ENCODE peak calls at places on chromosomes 3 and 15, in seven cellular contexts. Q is lung, Y is activated T-cell treated with anti-CD3 and anti-CD28 coated beads for 24 hours, F is AG10803, R is caudate nucleus, A is AG04449, I is GM04504. E is an unnamed sample.

GRCh38 chr3:194257916-194258668 is 93.0 kb downstream of the CPN2 start:
- DNase-seq in Q (no peak), Y (no peak), F (no peak), R (no peak), A (no peak), I (no peak), E (no peak)

GRCh38 chr15:80562846-80563245 is 132.3 kb upstream of the ABHD17C start:
- DNase-seq in Q (no peak), Y (no peak), F (no peak), R (no peak), A (no peak), I (no peak), E (no peak)

GRCh38 chr15:62622775-62623174 is 419.8 kb upstream of the TPM1 start:
- DNase-seq in Q (no peak), Y (no peak), F (no peak), R (no peak), A (no peak), I (no peak), E (no peak)

GRCh38 chr3:64995857-64996564 is 308.2 kb upstream of the ADAMTS9 start:
- DNase-seq in Q (no peak), Y (no peak), F (peak; percentile 8), R (no peak), A (no peak), I (no peak), E (no peak)

GRCh38 chr15:60328852-60329443 is 68.8 kb downstream of the ANXA2 start:
- DNase-seq in Q (no peak), Y (no peak), F (peak; percentile 41), R (no peak), A (no peak), I (no peak), E (no peak)

GRCh38 chr15:65101418-65101890 is 13.5 kb downstream of the UBAP1L start:
- DNase-seq in Q (peak; percentile 77), Y (peak; percentile 28), F (peak; percentile 56), R (peak; percentile 17), A (no peak), I (no peak), E (peak; percentile 9)

GRCh38 chr3:111739241-111739952 is 119.7 kb upstream of the PHLDB2 start:
- DNase-seq in Q (no peak), Y (no peak), F (peak; percentile 44), R (no peak), A (no peak), I (no peak), E (no peak)

GRCh38 chr3:149701977-149702350 is 44.1 kb upstream of the WWTR1 start:
- DNase-seq in Q (no peak), Y (no peak), F (no peak), R (no peak), A (no peak), I (no peak), E (no peak)

GRCh38 chr15:92902723-92903587 is 2.8 kb downstream of the CHD2 start:
- DNase-seq in Q (no peak), Y (no peak), F (no peak), R (no peak), A (no peak), I (no peak), E (no peak)

GRCh38 chr3:66165679-66166078 is 55.1 kb upstream of the SLC25A26 start:
- DNase-seq in Q (no peak), Y (no peak), F (no peak), R (no peak), A (no peak), I (no peak), E (no peak)

GRCh38 chr3:57999423-58000115 is 8.7 kb upstream of the FLNB start:
- DNase-seq in Q (no peak), Y (no peak), F (no peak), R (no peak), A (no peak), I (no peak), E (no peak)

GRCh38 chr3:168081171-168081771 is 14.5 kb downstream of the GOLIM4 start:
- DNase-seq in Q (no peak), Y (no peak), F (peak; percentile 42), R (no peak), A (no peak), I (no peak), E (no peak)

GRCh38 chr3:45984331-45985312 is 11.0 kb downstream of the FYCO1 start:
- DNase-seq in Q (no peak), Y (no peak), F (peak; percentile 84), R (no peak), A (no peak), I (peak; percentile 33), E (no peak)

GRCh38 chr15:78325092-78325843 is 14.9 kb upstream of the CRABP1 start:
- DNase-seq in Q (no peak), Y (no peak), F (peak; percentile 48), R (no peak), A (no peak), I (no peak), E (no peak)

GRCh38 chr3:151544164-151544548 is 83.3 kb upstream of the IGSF10 start:
- DNase-seq in Q (no peak), Y (no peak), F (no peak), R (no peak), A (no peak), I (no peak), E (no peak)

GRCh38 chr3:30672959-30673358 is 66.6 kb downstream of the TGFBR2 start:
- DNase-seq in Q (no peak), Y (no peak), F (peak; percentile 42), R (no peak), A (no peak), I (no peak), E (no peak)

GRCh38 chr3:73786346-73786807 is 161.6 kb upstream of the PDZRN3 start:
- DNase-seq in Q (no peak), Y (no peak), F (peak; percentile 94), R (no peak), A (peak; percentile 90), I (peak; percentile 87), E (peak; percentile 89)

GRCh38 chr15:75799190-75799589 is 44.1 kb upstream of the UBE2Q2 start:
- DNase-seq in Q (no peak), Y (no peak), F (no peak), R (no peak), A (no peak), I (no peak), E (no peak)

GRCh38 chr3:156274791-156275190 is 154.4 kb downstream of the KCNAB1 start:
- DNase-seq in Q (no peak), Y (no peak), F (no peak), R (no peak), A (no peak), I (no peak), E (no peak)

GRCh38 chr3:143751643-143752178 is 96.6 kb downstream of the SLC9A9 start:
- DNase-seq in Q (no peak), Y (no peak), F (no peak), R (no peak), A (no peak), I (no peak), E (no peak)

GRCh38 chr15:31251165-31251564 is 75.5 kb upstream of the KLF13 start:
- DNase-seq in Q (no peak), Y (no peak), F (no peak), R (no peak), A (no peak), I (no peak), E (no peak)

GRCh38 chr3:188749010-188749617 is 422.7 kb upstream of the TPRG1 start:
- DNase-seq in Q (no peak), Y (peak; percentile 58), F (no peak), R (no peak), A (no peak), I (no peak), E (no peak)

GRCh38 chr3:54515439-54516213 is 393.3 kb downstream of the CACNA2D3 start:
- DNase-seq in Q (peak; percentile 15), Y (no peak), F (no peak), R (no peak), A (no peak), I (no peak), E (no peak)